ENCODE peak calls at places on chromosome 10, in six cellular contexts. K, M, R, F, C and E are unnamed samples.

GRCh38 chr10:79112898-79113431 is 44.2 kb downstream of the ZMIZ1 start:
- DNase-seq in F (peak), C (no peak), M (no peak), R (no peak), K (peak), E (no peak)

GRCh38 chr10:78470267-78471103 is 436.8 kb downstream of the RPS24 start:
- DNase-seq in M (no peak), K (no peak), C (no peak), R (no peak), F (no peak), E (no peak)

GRCh38 chr10:34528320-34528719 is 286.8 kb downstream of the PARD3 start:
- DNase-seq in C (no peak), K (peak), F (peak), M (no peak), R (no peak), E (peak)

GRCh38 chr10:111079781-111080180 is 3.0 kb downstream of the ADRA2A start:
- DNase-seq in C (no peak), K (no peak), M (no peak), R (no peak), F (no peak), E (no peak)

GRCh38 chr10:76172020-76172419 is 740.6 kb downstream of the LRMDA start:
- DNase-seq in M (no peak), F (no peak), R (no peak), C (no peak), K (no peak), E (no peak)

GRCh38 chr10:25875555-25876165 is 58.4 kb upstream of the MYO3A start:
- DNase-seq in C (peak), M (peak), F (peak), R (peak), K (peak), E (peak)

GRCh38 chr10:48598936-48599829 is 5.7 kb downstream of the ARHGAP22 start:
- DNase-seq in F (no peak), M (no peak), R (no peak), K (no peak), C (no peak), E (no peak)

GRCh38 chr10:100709146-100709545 is 36.2 kb upstream of the PAX2 start:
- DNase-seq in R (no peak), K (no peak), F (no peak), M (no peak), C (no peak), E (no peak)

GRCh38 chr10:69086131-69086530 is 1.8 kb upstream of the SRGN start:
- DNase-seq in F (peak), R (peak), M (no peak), C (no peak), K (no peak), E (peak)

GRCh38 chr10:91711885-91712284 is 79.0 kb upstream of the PPP1R3C start:
- DNase-seq in K (no peak), F (no peak), R (no peak), C (no peak), M (no peak), E (no peak)

GRCh38 chr10:31124852-31125251 is 93.2 kb upstream of the ZNF438 start:
- DNase-seq in F (no peak), K (no peak), C (no peak), M (no peak), R (no peak), E (no peak)

GRCh38 chr10:123994417-123995081 is 98.8 kb downstream of the CHST15 start:
- DNase-seq in M (peak), K (peak), C (peak), R (peak), F (peak), E (peak)

GRCh38 chr10:33453081-33453850 is 118.8 kb upstream of the NRP1 start:
- DNase-seq in C (no peak), F (no peak), M (no peak), K (no peak), R (no peak), E (no peak)

GRCh38 chr10:125720002-125720382 is 483 bp downstream of the EDRF1 start:
- DNase-seq in M (no peak), R (no peak), F (no peak), C (no peak), K (no peak), E (no peak)

GRCh38 chr10:78314651-78315050 is 281.0 kb downstream of the RPS24 start:
- DNase-seq in R (no peak), M (no peak), F (no peak), C (no peak), K (no peak), E (no peak)